ENCODE peak calls at places on chromosomes 6 and 20, in nine cellular contexts. O is HAP-1, C is stomach, J is heart right ventricle, I is cardiac muscle cell, F is mesendoderm, E is transverse colon, B is SK-N-SH, H is A549. Q is an unnamed sample.

GRCh38 chr6:47061631-47062300 is 19.6 kb upstream of the ADGRF1 start:
- DNase-seq in O (no peak), C (no peak), J (peak; percentile 38), I (peak; percentile 61), F (no peak), E (peak; percentile 14), B (no peak), H (no peak), Q (no peak)

GRCh38 chr6:2947424-2947823 is 23.9 kb downstream of the SERPINB6 start:
- DNase-seq in O (no peak), C (no peak), J (no peak), I (no peak), F (no peak), E (no peak), B (no peak), H (no peak), Q (no peak)

GRCh38 chr6:75631847-75632246 is 30.2 kb downstream of the SENP6 start:
- DNase-seq in O (no peak), C (no peak), J (no peak), I (no peak), F (no peak), E (no peak), B (no peak), H (no peak), Q (no peak)

GRCh38 chr20:37714973-37715657 is 21.3 kb downstream of the CTNNBL1 start:
- DNase-seq in O (no peak), C (no peak), J (no peak), I (peak; percentile 43), F (no peak), E (no peak), B (no peak), H (no peak), Q (no peak)

GRCh38 chr6:154410619-154411044 is 54.0 kb upstream of the IPCEF1 start:
- DNase-seq in O (peak; percentile 60), C (no peak), J (peak; percentile 60), I (peak; percentile 97), F (peak; percentile 67), E (peak; percentile 28), B (no peak), H (peak; percentile 82), Q (no peak)

GRCh38 chr6:134739299-134740090 is 210.4 kb downstream of the ALDH8A1 start:
- DNase-seq in O (no peak), C (no peak), J (no peak), I (peak; percentile 53), F (no peak), E (no peak), B (no peak), H (no peak), Q (peak; percentile 63)

GRCh38 chr6:108736832-108737231 is 111.4 kb upstream of the ARMC2 start:
- DNase-seq in O (peak; percentile 76), C (no peak), J (peak; percentile 28), I (peak; percentile 83), F (peak; percentile 75), E (no peak), B (no peak), H (peak; percentile 42), Q (peak; percentile 37)

GRCh38 chr6:136823128-136823660 is 802 bp downstream of the PEX7 start:
- DNase-seq in O (no peak), C (no peak), J (no peak), I (no peak), F (no peak), E (no peak), B (no peak), H (no peak), Q (no peak)

GRCh38 chr20:17743677-17744076 is 43.9 kb downstream of the BANF2 start:
- DNase-seq in O (no peak), C (no peak), J (no peak), I (no peak), F (no peak), E (no peak), B (no peak), H (no peak), Q (no peak)

GRCh38 chr6:16321826-16322225 is 83.4 kb downstream of the GMPR start:
- DNase-seq in O (no peak), C (no peak), J (no peak), I (no peak), F (no peak), E (no peak), B (no peak), H (no peak), Q (no peak)

GRCh38 chr20:9015984-9016324 is 52.9 kb upstream of the PLCB4 start:
- DNase-seq in O (no peak), C (no peak), J (no peak), I (peak; percentile 56), F (peak; percentile 71), E (no peak), B (no peak), H (peak; percentile 72), Q (no peak)

GRCh38 chr20:17357238-17357637 is 130.4 kb downstream of the PCSK2 start:
- DNase-seq in O (no peak), C (no peak), J (no peak), I (no peak), F (no peak), E (no peak), B (no peak), H (no peak), Q (no peak)

GRCh38 chr6:126696921-126697693 is 357.2 kb downstream of the CENPW start:
- DNase-seq in O (no peak), C (no peak), J (no peak), I (no peak), F (peak; percentile 79), E (no peak), B (peak; percentile 1), H (no peak), Q (no peak)

GRCh38 chr6:161226005-161226964 is 47.6 kb downstream of the AGPAT4 start:
- DNase-seq in O (no peak), C (no peak), J (no peak), I (no peak), F (no peak), E (no peak), B (no peak), H (no peak), Q (no peak)

GRCh38 chr20:19802492-19803158 is 44.6 kb downstream of the RIN2 start:
- DNase-seq in O (no peak), C (no peak), J (no peak), I (no peak), F (peak; percentile 78), E (no peak), B (no peak), H (peak; percentile 76), Q (peak; percentile 55)

GRCh38 chr20:59131541-59132285 is 31.9 kb upstream of the ZNF831 start:
- DNase-seq in O (no peak), C (no peak), J (no peak), I (no peak), F (no peak), E (no peak), B (no peak), H (no peak), Q (no peak)

GRCh38 chr20:46348231-46348803 is 40.0 kb upstream of the CDH22 start:
- DNase-seq in O (no peak), C (no peak), J (no peak), I (peak; percentile 67), F (peak; percentile 94), E (no peak), B (no peak), H (peak; percentile 29), Q (no peak)

GRCh38 chr20:2822073-2822472 is 5.9 kb downstream of the TMEM239 start:
- DNase-seq in O (no peak), C (no peak), J (no peak), I (peak; percentile 75), F (no peak), E (no peak), B (no peak), H (no peak), Q (peak; percentile 35)

GRCh38 chr6:115591973-115592486 is 468.7 kb downstream of the FRK start:
- DNase-seq in O (no peak), C (no peak), J (no peak), I (no peak), F (no peak), E (no peak), B (no peak), H (no peak), Q (no peak)

DNA sequence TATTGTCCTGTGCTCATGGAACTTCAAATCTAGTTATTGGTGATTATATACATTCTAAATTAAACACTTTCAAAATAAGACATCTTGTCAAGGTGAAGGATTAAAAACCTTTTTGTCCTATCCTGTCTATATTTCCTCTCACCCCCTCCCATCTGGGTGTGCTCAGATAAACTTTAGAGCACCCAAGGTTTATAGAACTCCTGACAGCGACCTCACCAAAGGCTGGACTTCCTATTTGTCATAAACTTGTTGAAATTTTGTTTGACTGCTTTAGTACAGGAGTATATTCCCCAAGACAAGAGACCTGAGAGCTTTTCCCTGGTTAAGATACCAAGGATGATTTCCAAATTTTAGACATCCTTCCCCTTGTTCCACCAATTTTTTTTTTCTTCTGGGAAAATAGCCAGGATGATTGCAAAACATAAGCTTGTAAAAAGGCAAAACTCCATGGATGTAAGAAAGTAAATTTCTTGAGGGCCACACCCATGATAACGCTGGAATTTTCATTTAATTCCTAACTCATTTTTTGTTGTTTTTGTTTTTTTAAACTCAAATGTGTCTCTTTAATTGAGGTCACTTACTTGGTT is 33.0 kb downstream of the CARMIL1 start:
- DNase-seq in O (no peak), C (no peak), J (no peak), I (peak; percentile 90), F (no peak), E (no peak), B (no peak), H (peak; percentile 51), Q (peak; percentile 26)
- H3K4me1 ChIP-seq in O (peaks cover 33% of the 10 kb centered on the region), C (peaks cover 18% of the 10 kb centered on the region), J (peaks cover 20% of the 10 kb centered on the region), I (peaks cover 47% of the 10 kb centered on the region), F (peaks cover 13% of the 10 kb centered on the region), E (peaks cover 9% of the 10 kb centered on the region), B (peaks cover 26% of the 10 kb centered on the region), H (peaks cover 37% of the 10 kb centered on the region), Q (peaks cover 8% of the 10 kb centered on the region)

GRCh38 chr6:37824170-37824569 is 4.6 kb downstream of the ZFAND3 start:
- DNase-seq in O (no peak), C (no peak), J (no peak), I (no peak), F (no peak), E (no peak), B (no peak), H (no peak), Q (no peak)
- H3K4me1 ChIP-seq in O (peaks cover 38% of the 10 kb centered on the region), C (peaks cover 60% of the 10 kb centered on the region), J (peaks cover 86% of the 10 kb centered on the region), I (peaks cover 39% of the 10 kb centered on the region), F (peaks cover 6% of the 10 kb centered on the region), E (peaks cover 70% of the 10 kb centered on the region), B (peaks cover 22% of the 10 kb centered on the region), H (peaks cover 34% of the 10 kb centered on the region), Q (peaks cover 29% of the 10 kb centered on the region)

GRCh38 chr6:105644073-105644489 is 241.2 kb upstream of the PREP start:
- DNase-seq in O (no peak), C (no peak), J (no peak), I (no peak), F (peak; percentile 42), E (no peak), B (no peak), H (no peak), Q (no peak)
- H3K4me1 ChIP-seq in O (no peaks in the 10 kb centered on the region), C (no peaks in the 10 kb centered on the region), J (peaks cover 6% of the 10 kb centered on the region), I (no peaks in the 10 kb centered on the region), F (no peaks in the 10 kb centered on the region), E (no peaks in the 10 kb centered on the region), B (no peaks in the 10 kb centered on the region), H (peaks cover 4% of the 10 kb centered on the region), Q (no peaks in the 10 kb centered on the region)

DNA sequence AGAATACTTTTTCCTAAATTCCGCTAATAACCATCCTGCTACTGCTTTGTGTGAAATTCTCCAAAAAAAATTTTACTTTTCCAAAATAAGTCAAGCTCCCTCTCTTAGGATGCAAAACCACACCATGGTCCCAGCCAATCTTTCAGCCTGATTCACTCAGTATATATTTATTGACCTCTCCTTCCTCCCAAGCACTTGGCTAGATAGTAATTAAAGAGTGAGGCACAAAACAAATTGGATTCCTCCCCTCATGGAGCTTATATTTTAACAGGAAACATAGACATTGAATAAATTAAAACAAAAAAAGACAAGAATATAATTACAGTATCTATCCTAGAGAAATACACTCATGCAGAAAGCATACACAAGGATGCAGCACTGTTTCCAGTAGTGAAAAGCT is 9.0 kb upstream of the ZNF217 start:
- DNase-seq in O (no peak), C (no peak), J (no peak), I (no peak), F (no peak), E (no peak), B (no peak), H (no peak), Q (no peak)
- H3K4me1 ChIP-seq in O (peaks cover 8% of the 10 kb centered on the region), C (no peaks in the 10 kb centered on the region), J (peaks cover 31% of the 10 kb centered on the region), I (peaks cover 7% of the 10 kb centered on the region), F (peaks cover 13% of the 10 kb centered on the region), E (no peaks in the 10 kb centered on the region), B (peaks cover 9% of the 10 kb centered on the region), H (peaks cover 23% of the 10 kb centered on the region), Q (peaks cover 2% of the 10 kb centered on the region)